ENCODE peak calls at places on chromosomes 13 and 19, in seven cellular contexts. M, Q, A, R, Y, T and V are unnamed samples.

GRCh38 chr19:7497292-7497691 is 8.5 kb upstream of the PEX11G start:
- DNase-seq in M (no peak), Q (peak), A (no peak), R (no peak), Y (peak), T (no peak), V (peak)

GRCh38 chr19:41595258-41595889 is 19.4 kb downstream of the CEACAM21 start:
- DNase-seq in M (peak), Q (peak), A (peak), R (peak), Y (peak), T (peak), V (peak)

GRCh38 chr13:109968876-109969577 is 182.6 kb upstream of the IRS2 start:
- DNase-seq in M (no peak), Q (no peak), A (no peak), R (no peak), Y (peak), T (peak), V (no peak)

GRCh38 chr13:73702419-73703071 is 431.7 kb downstream of the KLF12 start:
- DNase-seq in M (no peak), Q (no peak), A (peak), R (no peak), Y (no peak), T (no peak), V (peak)

GRCh38 chr19:5778402-5778801 is 6.1 kb downstream of the PRR22 start:
- DNase-seq in M (no peak), Q (no peak), A (peak), R (no peak), Y (no peak), T (no peak), V (no peak)

GRCh38 chr19:14150041-14150769 is 13.8 kb upstream of the ASF1B start:
- DNase-seq in M (no peak), Q (peak), A (peak), R (no peak), Y (no peak), T (no peak), V (no peak)

GRCh38 chr13:25923217-25924085 is 128.4 kb downstream of the SHISA2 start:
- DNase-seq in M (no peak), Q (no peak), A (no peak), R (no peak), Y (peak), T (no peak), V (no peak)

GRCh38 chr19:45884682-45885555 is 1.0 kb downstream of the IRF2BP1 start:
- DNase-seq in M (no peak), Q (peak), A (peak), R (no peak), Y (no peak), T (no peak), V (peak)

GRCh38 chr19:35767288-35768081 is 7.9 kb upstream of the ARHGAP33 start:
- DNase-seq in M (no peak), Q (peak), A (no peak), R (no peak), Y (no peak), T (no peak), V (peak)

GRCh38 chr13:40329682-40330485 is 336.6 kb downstream of the FOXO1 start:
- DNase-seq in M (no peak), Q (no peak), A (no peak), R (peak), Y (peak), T (peak), V (no peak)

GRCh38 chr13:64992314-64992713 is 2237.8 kb downstream of the PCDH9 start:
- DNase-seq in M (no peak), Q (no peak), A (no peak), R (peak), Y (no peak), T (no peak), V (no peak)

GRCh38 chr13:113981201-113981605 is 7.3 kb upstream of the C13orf46 start:
- DNase-seq in M (no peak), Q (peak), A (no peak), R (no peak), Y (no peak), T (no peak), V (no peak)

GRCh38 chr13:36965767-36966166 is 33.4 kb downstream of the ALG5 start:
- DNase-seq in M (peak), Q (no peak), A (no peak), R (peak), Y (peak), T (peak), V (no peak)

GRCh38 chr13:23628250-23628649 is 58.0 kb downstream of the TNFRSF19 start:
- DNase-seq in M (no peak), Q (no peak), A (no peak), R (no peak), Y (no peak), T (no peak), V (no peak)

GRCh38 chr13:28658539-28658795 is 463 bp upstream of the POMP start:
- DNase-seq in M (no peak), Q (no peak), A (peak), R (no peak), Y (no peak), T (no peak), V (no peak)

GRCh38 chr19:11225815-11226214 is 13.6 kb upstream of the ANGPTL8 start:
- DNase-seq in M (no peak), Q (no peak), A (no peak), R (no peak), Y (no peak), T (no peak), V (no peak)

GRCh38 chr13:45575146-45575829 is 40.3 kb downstream of the ERICH6B start:
- DNase-seq in M (no peak), Q (no peak), A (no peak), R (no peak), Y (no peak), T (no peak), V (no peak)

GRCh38 chr13:85853901-85854663 is 54.9 kb upstream of the SLITRK6 start:
- DNase-seq in M (no peak), Q (no peak), A (no peak), R (no peak), Y (no peak), T (no peak), V (no peak)

GRCh38 chr13:111944171-111944583 is 122.8 kb upstream of the SOX1 start:
- DNase-seq in M (no peak), Q (no peak), A (no peak), R (no peak), Y (no peak), T (no peak), V (no peak)

GRCh38 chr13:110517505-110518149 is 43.9 kb downstream of the RAB20 start:
- DNase-seq in M (no peak), Q (no peak), A (no peak), R (no peak), Y (no peak), T (no peak), V (no peak)

GRCh38 chr13:26037302-26037701 is 14.5 kb downstream of the SHISA2 start:
- DNase-seq in M (no peak), Q (peak), A (no peak), R (no peak), Y (peak), T (no peak), V (no peak)

GRCh38 chr19:6730153-6730804 is 7.1 kb downstream of the GPR108 start:
- DNase-seq in M (no peak), Q (peak), A (no peak), R (no peak), Y (no peak), T (no peak), V (no peak)

GRCh38 chr13:29707876-29708543 is 112.5 kb upstream of the SLC7A1 start:
- DNase-seq in M (no peak), Q (peak), A (peak), R (peak), Y (peak), T (peak), V (peak)

GRCh38 chr19:2422951-2423880 is 4.2 kb downstream of the TIMM13 start:
- DNase-seq in M (no peak), Q (no peak), A (no peak), R (no peak), Y (no peak), T (no peak), V (no peak)

GRCh38 chr13:111345682-111346081 is 25.2 kb downstream of the TEX29 start:
- DNase-seq in M (no peak), Q (no peak), A (no peak), R (no peak), Y (no peak), T (no peak), V (no peak)

GRCh38 chr19:3533020-3533408 is 6.0 kb upstream of the TEKTIP1 start:
- DNase-seq in M (no peak), Q (no peak), A (no peak), R (no peak), Y (no peak), T (no peak), V (no peak)
- TF ChIP-seq CTCF in M (no peak), Q (no peak), A (no peak), R (no peak), Y (no peak), T (no peak), V (no peak)

DNA sequence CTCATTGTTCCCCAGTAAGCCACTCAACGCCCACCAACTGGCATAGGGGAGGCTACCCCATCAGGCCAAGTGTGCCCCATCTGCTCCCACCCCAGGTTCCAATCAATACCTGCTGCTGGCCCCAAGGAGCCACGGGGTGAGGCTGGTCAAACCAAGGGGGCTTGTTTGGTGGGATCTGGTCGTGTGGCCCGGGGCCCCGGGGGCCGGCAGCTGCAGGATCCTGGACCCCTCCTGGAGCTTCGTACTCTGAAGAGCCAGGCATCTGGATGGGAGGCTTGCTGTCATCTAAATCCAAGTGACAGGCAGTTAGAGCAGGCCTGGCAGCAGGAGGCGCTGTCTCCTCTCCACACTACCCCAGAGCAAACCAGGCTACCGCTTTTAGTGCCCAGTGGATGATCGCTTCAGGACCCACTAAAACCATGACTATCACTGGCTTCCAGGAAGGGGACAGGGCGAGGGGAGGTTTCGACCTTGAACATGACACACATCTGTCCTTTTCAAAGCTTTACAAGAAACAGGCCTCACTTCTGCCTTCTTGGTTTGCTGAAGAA is 14.2 kb downstream of the CHERP start:
- DNase-seq in M (no peak), Q (peak), A (peak), R (no peak), Y (peak), T (peak), V (peak)
- TF ChIP-seq CTCF in M (no peak), Q (peak), A (peak), R (peak), Y (peak), T (peak), V (peak)

GRCh38 chr13:27481766-27482165 is 31.4 kb upstream of the MTIF3 start:
- DNase-seq in M (no peak), Q (peak), A (no peak), R (peak), Y (peak), T (peak), V (no peak)
- TF ChIP-seq CTCF in M (peak), Q (peak), A (peak), R (peak), Y (peak), T (peak), V (peak)

DNA sequence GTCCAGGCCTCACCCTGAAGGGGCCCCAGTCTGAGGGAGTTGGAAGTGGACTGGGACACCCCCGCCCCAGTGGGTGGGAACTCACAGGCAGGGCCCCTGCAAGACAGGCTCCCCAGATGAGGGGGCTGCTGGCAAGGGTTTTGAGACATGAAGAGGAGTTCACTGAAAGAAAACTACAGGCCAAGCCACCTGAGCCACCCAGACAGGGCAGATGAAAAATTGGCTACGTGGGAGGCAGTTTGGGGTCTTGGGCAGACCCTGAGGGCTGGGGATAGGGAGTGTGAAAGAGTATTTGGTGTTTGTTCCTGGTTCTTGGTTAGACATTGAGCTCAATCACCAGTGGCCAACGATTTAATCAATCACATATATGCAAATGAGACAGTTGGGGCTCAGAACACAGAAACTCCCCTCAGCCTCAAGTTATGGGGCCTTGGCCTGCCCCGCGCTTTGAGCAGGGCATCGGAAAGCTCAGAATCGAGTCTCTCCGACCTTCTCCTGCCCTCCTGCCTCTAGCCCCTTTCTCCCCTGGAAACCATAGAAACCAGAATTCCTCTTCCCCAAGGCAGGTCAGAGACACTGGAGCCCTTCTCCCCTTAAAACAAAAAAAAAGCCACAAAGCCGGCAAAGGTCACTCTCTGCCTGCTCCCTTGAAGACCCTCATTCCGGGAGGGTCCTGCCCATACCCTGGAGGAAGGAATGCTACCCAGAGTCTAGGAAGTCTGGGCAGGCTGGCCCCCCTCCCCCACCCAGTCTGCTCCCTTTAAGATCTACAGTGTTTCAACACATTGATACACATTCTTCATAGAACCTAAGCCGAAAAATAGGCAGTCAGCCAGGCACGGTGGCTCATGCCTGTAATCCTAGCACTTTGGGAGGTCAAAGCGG is 1.3 kb upstream of the ISYNA1 start:
- DNase-seq in M (no peak), Q (peak), A (no peak), R (peak), Y (peak), T (peak), V (no peak)
- TF ChIP-seq CTCF in M (no peak), Q (no peak), A (no peak), R (peak), Y (no peak), T (peak), V (no peak)

GRCh38 chr13:97515643-97516042 is 81.7 kb downstream of the RAP2A start:
- DNase-seq in M (no peak), Q (no peak), A (no peak), R (no peak), Y (no peak), T (no peak), V (no peak)

GRCh38 chr13:97512732-97513131 is 78.8 kb downstream of the RAP2A start:
- DNase-seq in M (no peak), Q (no peak), A (no peak), R (no peak), Y (no peak), T (no peak), V (no peak)
- TF ChIP-seq CTCF in M (no peak), Q (no peak), A (no peak), R (no peak), Y (no peak), T (no peak), V (no peak)

DNA sequence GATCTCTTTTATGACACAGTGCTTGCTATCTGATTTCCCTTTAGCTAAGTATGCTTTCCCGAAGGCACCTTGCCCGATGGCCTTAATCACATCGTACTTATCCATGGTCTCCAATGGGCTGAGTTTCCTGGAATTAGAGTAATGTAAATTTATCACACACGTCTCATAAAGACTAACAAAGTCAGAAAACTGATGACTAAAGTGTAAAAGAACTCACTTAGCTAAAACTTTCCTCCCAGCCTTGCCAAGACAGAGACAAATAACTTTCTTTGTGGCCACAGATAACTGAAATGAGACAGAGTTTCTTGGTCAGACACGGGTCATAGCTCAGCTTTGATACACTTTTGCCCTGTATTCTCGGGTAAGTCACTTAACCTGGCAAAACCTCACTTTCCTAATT is 1.5 kb downstream of the NEK5 start:
- DNase-seq in M (no peak), Q (no peak), A (no peak), R (peak), Y (peak), T (no peak), V (no peak)
- TF ChIP-seq CTCF in M (no peak), Q (no peak), A (no peak), R (no peak), Y (no peak), T (no peak), V (no peak)

DNA sequence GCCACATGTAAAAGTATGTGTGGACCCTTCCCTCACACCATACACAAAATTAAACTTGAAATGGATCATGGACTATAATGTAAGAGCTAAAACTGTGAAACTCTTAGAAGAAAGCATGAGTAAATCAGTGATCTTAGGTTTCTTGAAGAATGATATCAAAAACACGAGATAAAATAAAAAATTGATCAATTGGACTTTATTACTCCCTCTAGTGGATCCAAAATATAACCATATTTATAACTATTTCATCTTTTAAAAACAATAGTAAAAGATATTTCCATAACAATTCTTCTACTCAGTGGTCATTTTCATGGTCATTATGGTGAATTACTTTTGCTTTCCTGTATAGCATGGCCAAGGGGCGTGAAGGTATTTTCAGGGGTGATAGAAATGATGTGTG is 174.6 kb upstream of the LSM14A start:
- DNase-seq in M (no peak), Q (no peak), A (no peak), R (no peak), Y (no peak), T (no peak), V (no peak)
- TF ChIP-seq CTCF in M (no peak), Q (no peak), A (no peak), R (peak), Y (no peak), T (no peak), V (no peak)

DNA sequence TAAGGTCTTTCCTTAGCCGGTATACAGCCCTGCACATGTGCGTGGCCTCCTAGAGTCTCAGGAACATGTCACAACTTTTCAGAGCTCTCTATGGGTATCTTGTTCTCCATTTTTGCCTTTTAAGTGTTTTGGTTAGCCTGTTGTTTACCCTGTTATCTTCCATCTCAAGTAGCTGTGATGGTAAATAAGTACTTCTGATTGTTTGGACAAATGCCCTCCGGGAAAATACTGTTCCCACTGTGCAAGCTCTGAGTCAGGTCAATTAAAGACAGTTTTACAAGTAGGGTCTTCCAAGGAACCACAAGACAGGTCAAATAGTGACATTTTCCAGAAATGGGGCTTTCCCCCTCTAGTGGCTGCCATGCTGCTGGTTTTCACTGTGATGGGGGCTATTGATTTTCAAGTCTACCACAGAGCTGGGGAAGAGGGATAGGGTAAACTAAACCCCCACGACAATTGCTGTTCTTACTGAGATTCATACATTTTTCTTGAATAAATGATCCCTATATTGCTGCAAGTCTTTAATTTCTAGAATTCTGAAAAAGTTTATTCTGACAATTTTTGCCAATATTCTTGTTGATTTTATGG is 109.5 kb downstream of the TM9SF2 start:
- DNase-seq in M (no peak), Q (no peak), A (no peak), R (no peak), Y (no peak), T (no peak), V (no peak)
- TF ChIP-seq CTCF in M (no peak), Q (no peak), A (no peak), R (peak), Y (peak), T (peak), V (peak)